ENCODE peak calls at places on chromosome 1, in four cellular contexts. One of them, this sample, is unnamed.

GRCh38 chr1:23585321-23586022 is 26.2 kb upstream of the ID3 start:
- DNase-seq in tibial artery: no peak
- DNase-seq in nephron progenitor cell: no peak
- DNase-seq in BE2C: no peak
- DNase-seq in this sample: peak

GRCh38 chr1:174883361-174883760 is 116.4 kb upstream of the CACYBP start:
- DNase-seq in nephron progenitor cell: no peak
- DNase-seq in tibial artery: no peak
- DNase-seq in BE2C: no peak
- DNase-seq in this sample: no peak

GRCh38 chr1:187067160-187067559 is 238.4 kb downstream of the PLA2G4A start:
- DNase-seq in nephron progenitor cell: no peak
- DNase-seq in BE2C: peak
- DNase-seq in tibial artery: no peak
- DNase-seq in this sample: no peak

GRCh38 chr1:208115924-208116614 is 128.1 kb downstream of the PLXNA2 start:
- DNase-seq in BE2C: no peak
- DNase-seq in nephron progenitor cell: no peak
- DNase-seq in tibial artery: no peak
- DNase-seq in this sample: no peak

GRCh38 chr1:206872139-206872538 is 6.7 kb downstream of the IL20 start:
- DNase-seq in BE2C: no peak
- DNase-seq in tibial artery: no peak
- DNase-seq in nephron progenitor cell: no peak
- DNase-seq in this sample: no peak

GRCh38 chr1:115980998-115981993 is 5.0 kb downstream of the SLC22A15 start:
- DNase-seq in nephron progenitor cell: peak
- DNase-seq in tibial artery: no peak
- DNase-seq in BE2C: peak
- DNase-seq in this sample: peak

GRCh38 chr1:162835157-162835899 is 25.6 kb downstream of the CCDC190 start:
- DNase-seq in tibial artery: no peak
- DNase-seq in BE2C: no peak
- DNase-seq in nephron progenitor cell: no peak
- DNase-seq in this sample: no peak

GRCh38 chr1:26358411-26359384 is 4.8 kb upstream of the CRYBG2 start:
- DNase-seq in BE2C: no peak
- DNase-seq in tibial artery: no peak
- DNase-seq in nephron progenitor cell: no peak
- DNase-seq in this sample: no peak

GRCh38 chr1:14786104-14786675 is 187.7 kb downstream of the KAZN start:
- DNase-seq in tibial artery: no peak
- DNase-seq in nephron progenitor cell: no peak
- DNase-seq in BE2C: no peak
- DNase-seq in this sample: no peak

DNA sequence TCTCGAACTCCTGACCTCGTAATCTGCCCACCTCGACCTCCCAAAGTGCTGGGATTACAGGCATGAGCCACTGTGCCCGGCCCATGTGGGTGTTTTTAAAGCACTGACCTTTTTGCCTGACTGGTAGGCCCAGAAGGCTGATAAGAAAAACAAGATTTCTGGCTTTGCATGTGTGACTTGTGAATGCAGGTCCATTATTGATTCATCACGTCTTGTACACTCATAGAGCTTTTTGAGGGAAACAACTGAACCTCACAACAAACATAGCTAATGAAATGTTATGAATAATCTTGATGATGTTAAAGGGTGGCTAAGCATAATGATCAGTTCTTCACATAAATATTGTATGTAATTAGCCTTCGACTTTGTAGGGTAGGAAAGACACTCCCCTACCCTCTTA is 140.9 kb upstream of the UBE2U start:
- DNase-seq in tibial artery: no peak
- DNase-seq in nephron progenitor cell: no peak
- DNase-seq in BE2C: no peak
- DNase-seq in this sample: no peak
- TF ChIP-seq CTCF in tibial artery: no peak
- TF ChIP-seq CTCF in nephron progenitor cell: no peak
- TF ChIP-seq CTCF in BE2C: no peak
- TF ChIP-seq CTCF in this sample: no peak

GRCh38 chr1:165632491-165632890 is 1.5 kb downstream of the MGST3 start:
- DNase-seq in BE2C: no peak
- DNase-seq in tibial artery: no peak
- DNase-seq in nephron progenitor cell: no peak
- DNase-seq in this sample: no peak

GRCh38 chr1:165632152-165632469 is 1.1 kb downstream of the MGST3 start:
- DNase-seq in tibial artery: no peak
- DNase-seq in BE2C: no peak
- DNase-seq in nephron progenitor cell: no peak
- DNase-seq in this sample: no peak

GRCh38 chr1:165629848-165630628 is 996 bp upstream of the MGST3 start:
- DNase-seq in tibial artery: no peak
- DNase-seq in nephron progenitor cell: no peak
- DNase-seq in BE2C: no peak
- DNase-seq in this sample: no peak

GRCh38 chr1:165630629-165631402 is at the start of gene MGST3:
- DNase-seq in tibial artery: peak
- DNase-seq in nephron progenitor cell: peak
- DNase-seq in BE2C: peak
- DNase-seq in this sample: peak

GRCh38 chr1:165631403-165632151 is 543 bp downstream of the MGST3 start:
- DNase-seq in nephron progenitor cell: peak
- DNase-seq in BE2C: peak
- DNase-seq in tibial artery: peak
- DNase-seq in this sample: peak
- TF ChIP-seq CTCF in nephron progenitor cell: no peak
- TF ChIP-seq CTCF in BE2C: no peak
- TF ChIP-seq CTCF in tibial artery: no peak
- TF ChIP-seq CTCF in this sample: peak

DNA sequence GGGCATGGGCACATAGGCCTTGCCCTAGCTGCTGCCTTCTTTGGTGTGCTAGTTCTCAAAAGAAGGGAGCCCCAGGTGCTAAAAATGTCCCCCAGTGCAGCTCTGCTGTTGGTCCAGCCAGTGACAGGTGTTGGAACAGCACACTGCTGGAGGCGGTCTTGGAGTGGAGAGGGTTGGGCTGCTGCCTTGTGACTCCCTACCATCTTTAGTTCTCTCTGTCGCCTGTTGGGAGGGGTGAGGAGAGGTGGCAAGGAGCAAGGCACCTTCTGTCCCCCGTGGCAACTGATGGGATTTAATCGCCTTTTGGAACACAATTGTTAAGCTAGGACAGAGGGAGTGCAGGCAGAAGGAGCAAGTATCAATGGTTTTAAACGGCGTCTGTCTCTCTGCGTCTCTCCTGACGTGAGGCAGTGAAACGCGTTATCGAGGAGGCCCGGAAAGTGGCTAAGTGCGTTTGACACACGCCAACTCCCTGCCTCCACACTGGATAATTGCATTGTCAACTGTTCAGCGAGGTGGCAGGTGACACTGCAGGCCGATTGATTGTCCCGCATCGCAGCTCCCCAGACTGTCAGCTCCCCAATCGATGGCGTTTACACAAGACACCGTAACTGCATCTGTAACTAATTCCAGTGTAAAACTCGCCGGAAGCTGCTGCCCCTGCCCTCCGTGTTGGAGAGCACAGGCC is 34.0 kb downstream of the TMEM53 start:
- DNase-seq in nephron progenitor cell: no peak
- DNase-seq in BE2C: no peak
- DNase-seq in tibial artery: no peak
- DNase-seq in this sample: no peak
- TF ChIP-seq CTCF in nephron progenitor cell: no peak
- TF ChIP-seq CTCF in BE2C: no peak
- TF ChIP-seq CTCF in tibial artery: no peak
- TF ChIP-seq CTCF in this sample: no peak

DNA sequence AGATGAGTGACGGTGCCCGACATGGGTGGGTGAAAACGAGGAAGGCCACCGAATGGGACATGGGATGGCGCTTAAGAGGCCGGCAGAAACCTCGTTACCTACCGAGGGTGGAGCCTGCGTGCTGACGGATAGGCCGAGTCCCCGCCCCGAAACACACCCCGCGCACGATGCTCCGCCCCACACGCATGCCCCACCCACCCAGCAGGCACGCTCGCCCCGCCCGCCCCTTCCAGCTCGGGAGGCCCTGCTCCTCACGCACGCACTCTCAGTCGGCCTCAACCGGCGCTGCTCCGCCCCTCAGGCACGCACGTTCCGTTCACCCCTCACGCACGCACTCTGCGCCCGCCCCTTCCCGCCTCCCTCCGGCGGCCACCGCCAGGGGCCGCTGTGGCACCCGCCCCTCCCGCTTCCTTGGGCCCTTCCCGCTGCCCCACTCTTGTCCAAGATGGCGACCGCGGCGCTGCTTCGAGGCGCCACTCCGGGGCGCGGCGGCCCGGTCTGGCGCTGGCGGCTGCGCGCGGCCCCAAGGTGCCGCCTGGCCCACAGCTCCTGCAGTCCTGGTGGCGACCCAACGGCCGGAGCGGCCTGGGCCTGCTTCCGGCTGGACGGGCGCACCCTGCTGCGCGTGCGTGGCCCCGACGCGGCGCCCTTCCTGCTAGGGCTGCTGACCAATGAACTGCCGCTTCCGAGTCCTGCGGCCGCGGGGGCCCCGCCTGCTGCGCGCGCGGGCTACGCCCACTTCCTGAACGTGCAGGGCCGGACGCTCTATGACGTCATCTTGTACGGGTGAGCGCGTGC is at the start of gene IBA57:
- DNase-seq in nephron progenitor cell: peak
- DNase-seq in tibial artery: peak
- DNase-seq in BE2C: peak
- DNase-seq in this sample: peak
- TF ChIP-seq CTCF in nephron progenitor cell: peak
- TF ChIP-seq CTCF in tibial artery: peak
- TF ChIP-seq CTCF in BE2C: peak
- TF ChIP-seq CTCF in this sample: peak

DNA sequence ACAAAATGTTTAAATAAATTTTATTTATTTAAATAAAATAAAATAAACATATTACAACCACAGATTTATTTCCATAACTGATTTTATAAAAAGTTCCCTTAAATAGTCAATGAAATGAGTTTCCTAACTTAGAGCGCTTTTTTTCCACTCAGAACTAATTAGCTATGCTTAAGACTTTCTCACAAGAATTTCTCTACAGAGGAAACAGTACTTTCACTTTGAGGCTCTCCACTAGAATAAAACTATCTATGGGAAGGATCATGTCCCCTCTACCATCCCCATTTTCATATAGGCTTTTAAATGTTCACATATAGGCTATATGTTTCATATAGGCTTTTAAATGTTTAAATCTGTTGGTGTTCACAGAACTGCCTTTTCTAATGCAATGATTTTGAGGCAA is 40.0 kb upstream of the DPH5 start:
- DNase-seq in nephron progenitor cell: no peak
- DNase-seq in BE2C: no peak
- DNase-seq in tibial artery: no peak
- DNase-seq in this sample: no peak
- TF ChIP-seq CTCF in nephron progenitor cell: no peak
- TF ChIP-seq CTCF in BE2C: no peak
- TF ChIP-seq CTCF in tibial artery: no peak
- TF ChIP-seq CTCF in this sample: no peak

GRCh38 chr1:34302798-34303197 is 126.1 kb downstream of the C1orf94 start:
- DNase-seq in nephron progenitor cell: no peak
- DNase-seq in tibial artery: no peak
- DNase-seq in BE2C: no peak
- DNase-seq in this sample: no peak
- TF ChIP-seq CTCF in nephron progenitor cell: no peak
- TF ChIP-seq CTCF in tibial artery: no peak
- TF ChIP-seq CTCF in BE2C: no peak
- TF ChIP-seq CTCF in this sample: no peak

GRCh38 chr1:10686404-10687040 is 109.9 kb downstream of the CASZ1 start:
- DNase-seq in nephron progenitor cell: no peak
- DNase-seq in tibial artery: no peak
- DNase-seq in BE2C: no peak
- DNase-seq in this sample: no peak
- TF ChIP-seq CTCF in nephron progenitor cell: no peak
- TF ChIP-seq CTCF in tibial artery: no peak
- TF ChIP-seq CTCF in BE2C: no peak
- TF ChIP-seq CTCF in this sample: no peak

GRCh38 chr1:220918285-220918951 is 39.2 kb downstream of the HLX start:
- DNase-seq in nephron progenitor cell: no peak
- DNase-seq in BE2C: no peak
- DNase-seq in tibial artery: no peak
- DNase-seq in this sample: no peak
- TF ChIP-seq CTCF in nephron progenitor cell: no peak
- TF ChIP-seq CTCF in BE2C: no peak
- TF ChIP-seq CTCF in tibial artery: no peak
- TF ChIP-seq CTCF in this sample: no peak

GRCh38 chr1:1954831-1955441 is 35.9 kb upstream of the TMEM52 start:
- DNase-seq in BE2C: no peak
- DNase-seq in nephron progenitor cell: no peak
- DNase-seq in tibial artery: no peak
- DNase-seq in this sample: no peak
- TF ChIP-seq CTCF in BE2C: peak
- TF ChIP-seq CTCF in nephron progenitor cell: peak
- TF ChIP-seq CTCF in tibial artery: no peak
- TF ChIP-seq CTCF in this sample: peak